ENCODE peak calls at places on chromosomes 1 and 21, in four cellular contexts. O is GM23248; L is RWPE1; V is activated CD4-positive, CD25-positive, alpha-beta regulatory T cell treated with anti-CD3 and anti-CD28 coated beads, Interleukin-2, amount 50 U/mL, for 72 hours. Z is an unnamed sample.

GRCh38 chr1:201267481-201268229 is 15.7 kb upstream of the PKP1 start:
- DNase-seq in O (peak; percentile 88), V (peak; percentile 5), L (no peak), Z (no peak)

GRCh38 chr1:25629836-25630235 is 13.2 kb downstream of the MAN1C1 start:
- DNase-seq in O (no peak), L (no peak), V (no peak), Z (no peak)

GRCh38 chr1:55572878-55573734 is 357.9 kb upstream of the USP24 start:
- DNase-seq in L (peak; percentile 57), O (peak; percentile 66), V (no peak), Z (no peak)

GRCh38 chr1:27726173-27726793 is 522 bp downstream of the FAM76A start:
- DNase-seq in V (peak; percentile 61), O (peak; percentile 66), L (peak; percentile 30), Z (peak; percentile 81)

GRCh38 chr1:94970783-94971182 is 43.9 kb upstream of the CNN3 start:
- DNase-seq in L (no peak), O (peak; percentile 14), V (no peak), Z (no peak)

GRCh38 chr1:153635872-153636271 is 2.0 kb downstream of the CHTOP start:
- DNase-seq in L (no peak), V (no peak), O (no peak), Z (no peak)

GRCh38 chr1:233587196-233587595 is 26.7 kb upstream of the KCNK1 start:
- DNase-seq in V (no peak), L (no peak), O (no peak), Z (no peak)

GRCh38 chr1:30376054-30376453 is 347.3 kb downstream of the MATN1 start:
- DNase-seq in L (no peak), V (no peak), O (no peak), Z (no peak)

GRCh38 chr1:3119748-3120524 is 50.9 kb downstream of the PRDM16 start:
- DNase-seq in V (no peak), O (no peak), L (no peak), Z (no peak)

GRCh38 chr21:45016491-45017375 is 57.6 kb upstream of the ADARB1 start:
- DNase-seq in O (no peak), V (no peak), L (no peak), Z (no peak)

GRCh38 chr1:37167479-37167878 is 133.2 kb upstream of the GRIK3 start:
- DNase-seq in V (no peak), O (no peak), L (no peak), Z (no peak)

GRCh38 chr1:51417496-51418383 is 87.4 kb upstream of the TTC39A start:
- DNase-seq in O (no peak), V (no peak), L (no peak), Z (no peak)

GRCh38 chr1:119811428-119811827 is at the start of gene REG4:
- DNase-seq in V (no peak), O (no peak), L (no peak), Z (no peak)

GRCh38 chr1:101089608-101090007 is 64.0 kb upstream of the DPH5 start:
- DNase-seq in V (no peak), L (no peak), O (no peak), Z (no peak)

GRCh38 chr1:87760100-87760499 is 431.4 kb downstream of the LMO4 start:
- DNase-seq in L (no peak), O (peak; percentile 65), V (no peak), Z (no peak)

GRCh38 chr21:44323591-44323990 is 15.6 kb downstream of the CFAP410 start:
- DNase-seq in V (no peak), L (no peak), O (no peak), Z (no peak)

Z was measured in D341Med.